ENCODE peak calls at places on chromosomes 11 and 22, in five cellular contexts. Q is psoas muscle, B is breast epithelium, H is astrocyte, N is tibial artery. O is an unnamed sample.

GRCh38 chr11:11400635-11401232 is 47.7 kb upstream of the CSNK2A3 start:
- DNase-seq in H (no peak), Q (no peak), N (no peak), B (no peak), O (no peak)

GRCh38 chr22:19757985-19758895 is 2.3 kb upstream of the TBX1 start:
- DNase-seq in N (no peak), Q (no peak), H (no peak), B (no peak), O (no peak)

GRCh38 chr11:45927332-45927683 is 4.9 kb downstream of the LARGE2 start:
- DNase-seq in H (no peak), N (peak; percentile 60), B (no peak), Q (no peak), O (no peak)

GRCh38 chr11:64337538-64338249 is 2.3 kb upstream of the CCDC88B start:
- DNase-seq in Q (no peak), N (no peak), B (no peak), H (no peak), O (no peak)

GRCh38 chr11:35235944-35236666 is 97.1 kb downstream of the CD44 start:
- DNase-seq in Q (no peak), B (peak; percentile 80), H (peak; percentile 87), N (no peak), O (no peak)

GRCh38 chr22:44535362-44536095 is 37.5 kb upstream of the RTL6 start:
- DNase-seq in N (no peak), Q (no peak), H (no peak), B (no peak), O (no peak)

GRCh38 chr11:6410695-6411430 is 8.0 kb downstream of the APBB1 start:
- DNase-seq in Q (no peak), B (no peak), H (no peak), N (no peak), O (no peak)

GRCh38 chr22:28977481-28977971 is 84.1 kb downstream of the C22orf31 start:
- DNase-seq in B (no peak), Q (no peak), N (no peak), H (peak; percentile 51), O (no peak)

GRCh38 chr11:12592283-12592682 is 81.9 kb upstream of the TEAD1 start:
- DNase-seq in H (no peak), N (no peak), Q (no peak), B (no peak), O (no peak)

DNA sequence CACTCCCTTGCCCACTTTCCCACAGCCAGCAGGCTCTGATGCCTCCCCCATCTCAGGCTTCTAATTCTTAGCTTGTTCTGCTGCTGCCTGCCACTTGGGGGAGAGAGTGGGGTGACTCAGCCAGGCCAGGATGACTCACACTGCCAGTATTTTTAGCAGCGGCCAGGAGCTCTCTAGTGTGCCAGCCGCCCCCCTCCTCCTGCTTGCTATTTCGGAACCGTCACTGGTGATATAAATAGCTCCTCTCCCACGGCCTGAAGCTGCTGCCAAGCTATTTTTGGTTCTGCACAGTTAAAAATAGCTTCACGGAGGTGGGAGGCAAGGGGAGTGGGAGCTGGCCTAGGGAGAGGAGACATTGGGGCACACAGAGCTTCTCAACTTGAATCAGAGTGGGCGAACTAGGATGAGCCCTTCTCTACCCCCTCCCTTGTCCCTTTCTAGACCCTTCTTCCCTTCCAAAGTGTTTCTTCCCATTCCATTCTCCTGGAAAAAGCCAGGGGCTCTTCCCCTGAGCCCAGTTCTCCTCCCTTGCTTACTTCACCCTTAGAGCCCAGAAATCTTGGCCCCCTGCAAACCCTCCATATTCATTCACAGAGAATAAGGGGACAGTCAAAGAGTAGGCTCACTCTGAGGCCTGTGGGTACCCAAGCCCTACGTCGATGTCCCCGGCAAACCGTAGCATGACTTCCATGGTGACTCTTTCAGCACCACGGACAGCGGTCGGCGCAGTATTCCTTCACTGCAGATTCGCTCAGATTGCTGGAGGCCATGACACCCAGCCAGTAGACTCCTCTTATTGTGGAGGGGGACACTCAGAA is 2.5 kb upstream of the NPAS4 start:
- DNase-seq in N (peak; percentile 96), B (no peak), H (peak; percentile 94), Q (peak; percentile 93), O (peak; percentile 58)
- TF ChIP-seq CTCF in N (peak; percentile 68), B (no peak), H (peak; percentile 44), Q (peak; percentile 41), O (peak; percentile 14)

DNA sequence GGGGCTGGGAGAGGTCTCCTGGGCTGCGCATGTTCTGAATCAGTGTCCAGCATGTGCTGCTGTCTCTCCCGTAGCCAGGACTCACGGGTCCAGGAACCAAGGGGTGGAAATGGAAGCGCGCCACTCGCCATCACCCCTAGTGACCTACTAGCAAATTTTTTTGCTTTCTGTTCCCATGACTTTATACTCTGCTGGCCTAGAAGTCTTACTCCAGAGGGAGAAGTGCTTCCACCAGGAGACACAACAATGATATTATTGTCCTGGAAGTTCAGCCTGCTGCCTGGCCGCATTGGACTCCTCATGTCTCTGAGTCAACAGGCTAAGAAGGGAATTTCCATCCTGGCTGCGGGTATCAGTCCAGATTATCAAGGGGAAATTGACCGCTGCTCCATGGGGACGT is 729.7 kb downstream of the BRD1 start:
- DNase-seq in B (no peak), Q (no peak), N (no peak), H (no peak), O (peak; percentile 14)
- H3K4me1 ChIP-seq in B (no peaks in the 10 kb centered on the region), Q (no peaks in the 10 kb centered on the region), N (no peaks in the 10 kb centered on the region), H (no peaks in the 10 kb centered on the region), O (no peaks in the 10 kb centered on the region)

DNA sequence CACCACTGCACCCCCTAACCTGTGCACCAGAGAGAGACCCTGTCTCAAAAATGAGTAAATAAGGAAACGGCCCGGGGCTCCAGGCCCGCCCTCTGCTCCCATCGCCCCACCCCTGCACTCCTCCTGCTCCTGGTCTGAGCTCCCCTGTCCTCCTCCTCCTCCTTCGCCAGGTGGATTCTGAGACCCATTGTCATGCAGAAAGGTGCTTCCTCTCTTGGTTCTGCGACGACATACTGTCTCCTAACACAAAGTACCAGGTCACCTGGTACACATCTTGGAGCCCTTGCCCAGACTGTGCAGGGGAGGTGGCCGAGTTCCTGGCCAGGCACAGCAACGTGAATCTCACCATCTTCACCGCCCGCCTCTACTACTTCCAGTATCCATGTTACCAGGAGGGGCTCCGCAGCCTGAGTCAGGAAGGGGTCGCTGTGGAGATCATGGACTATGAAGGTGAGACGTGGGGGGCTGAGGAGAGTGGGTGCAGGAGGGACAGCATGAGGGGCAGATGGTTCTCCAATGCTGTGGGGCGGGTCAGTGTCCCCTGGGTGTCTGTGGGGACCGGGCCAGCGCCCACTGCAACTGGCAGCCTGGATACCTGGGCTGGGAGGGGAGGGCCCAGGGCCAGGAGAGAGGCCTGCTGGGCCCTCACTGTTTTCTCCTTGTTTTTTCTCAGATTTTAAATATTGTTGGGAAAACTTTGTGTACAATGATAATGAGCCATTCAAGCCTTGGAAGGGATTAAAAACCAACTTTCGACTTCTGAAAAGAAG is 3.1 kb upstream of the APOBEC3D start:
- DNase-seq in Q (no peak), N (no peak), H (no peak), B (no peak), O (no peak)
- TF ChIP-seq CTCF in Q (no peak), N (no peak), H (no peak), B (no peak), O (no peak)

GRCh38 chr22:30209642-30210041 is 36.9 kb downstream of the LIF start:
- DNase-seq in H (no peak), N (no peak), Q (no peak), B (no peak), O (no peak)

GRCh38 chr22:30210235-30210831 is 36.2 kb downstream of the LIF start:
- DNase-seq in Q (no peak), H (peak; percentile 87), N (no peak), B (peak; percentile 81), O (no peak)

GRCh38 chr22:30212996-30213441 is 33.5 kb downstream of the LIF start:
- DNase-seq in H (no peak), Q (no peak), B (no peak), N (no peak), O (peak; percentile 70)

GRCh38 chr22:30212363-30212995 is 34.1 kb downstream of the LIF start:
- DNase-seq in Q (peak; percentile 66), B (peak; percentile 95), N (peak; percentile 79), H (peak; percentile 98), O (peak; percentile 92)

GRCh38 chr22:30211124-30211820 is 35.3 kb downstream of the LIF start:
- DNase-seq in Q (no peak), B (no peak), N (peak; percentile 34), H (no peak), O (no peak)
- H3K4me1 ChIP-seq in Q (no peaks in the 10 kb centered on the region), B (peaks cover 11% of the 10 kb centered on the region), N (peaks cover 37% of the 10 kb centered on the region), H (peaks cover 70% of the 10 kb centered on the region), O (peaks cover 43% of the 10 kb centered on the region)

GRCh38 chr22:42396621-42397331 is 35.4 kb downstream of the NFAM1 start:
- DNase-seq in Q (no peak), H (no peak), N (peak; percentile 76), B (no peak), O (no peak)
- TF ChIP-seq CTCF in Q (no peak), H (no peak), N (no peak), B (no peak), O (no peak)

GRCh38 chr11:27467181-27467913 is 5.2 kb downstream of the LGR4 start:
- DNase-seq in Q (no peak), H (no peak), N (no peak), B (no peak), O (no peak)
- H3K4me1 ChIP-seq in Q (peaks cover 50% of the 10 kb centered on the region), H (peaks cover 46% of the 10 kb centered on the region), N (peaks cover 54% of the 10 kb centered on the region), B (no peaks in the 10 kb centered on the region), O (peaks cover 24% of the 10 kb centered on the region)

GRCh38 chr11:123597859-123598258 is 56.6 kb downstream of the SCN3B start:
- DNase-seq in Q (no peak), B (no peak), H (no peak), N (no peak), O (no peak)
- TF ChIP-seq CTCF in Q (no peak), B (no peak), H (no peak), N (no peak), O (no peak)

DNA sequence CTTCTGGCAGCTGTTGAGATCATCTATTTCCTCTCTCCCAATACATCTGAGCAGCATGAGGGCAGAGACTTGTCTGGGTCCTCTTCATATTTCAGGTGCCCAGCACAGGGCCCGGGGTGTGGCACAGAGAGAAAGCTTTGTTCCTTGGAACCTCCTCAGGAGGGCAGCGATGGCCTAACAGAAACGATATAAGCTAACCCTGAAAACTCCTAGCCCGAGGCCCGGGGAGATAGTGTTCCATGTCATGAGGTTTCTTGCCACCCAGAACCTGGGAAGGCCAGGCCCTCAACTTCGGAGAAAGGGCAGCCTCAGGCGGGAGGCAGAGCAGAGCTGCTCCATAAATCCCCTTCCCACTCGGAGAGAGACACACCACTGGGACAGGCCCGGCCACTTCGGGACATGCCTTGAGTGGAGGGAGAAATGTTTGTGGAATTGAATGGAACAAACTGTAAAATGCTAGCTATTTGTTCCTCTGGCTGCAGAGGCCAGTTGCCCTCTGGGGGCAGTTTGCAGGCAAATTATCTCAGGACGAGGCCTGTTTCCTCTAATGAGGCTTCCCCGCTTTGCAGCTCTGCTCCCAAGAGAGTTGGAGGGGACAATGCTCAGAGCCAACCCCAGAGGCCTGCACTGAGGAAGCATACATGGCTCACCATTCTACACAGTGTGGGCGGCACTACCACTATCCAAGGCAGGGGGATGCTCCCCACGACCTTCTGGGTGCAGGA is 11.6 kb downstream of the ARRB1 start:
- DNase-seq in Q (no peak), N (no peak), H (no peak), B (no peak), O (no peak)
- H3K4me1 ChIP-seq in Q (peaks cover 16% of the 10 kb centered on the region), N (peaks cover 65% of the 10 kb centered on the region), H (peaks cover 27% of the 10 kb centered on the region), B (peaks cover 28% of the 10 kb centered on the region), O (peaks cover 100% of the 10 kb centered on the region)

O was measured in lower lobe of right lung.